ENCODE peak calls at places on chromosome 21, in six cellular contexts. G is tibial artery; V is NCI-H2171 treated with DMSO at 0.1 percent for 48 hours; J is CD8-positive, alpha-beta memory T cell; Y is hypothalamus; H is choroid plexus epithelial cell. K is an unnamed sample.

GRCh38 chr21:18449586-18449985 is 46.0 kb upstream of the TMPRSS15 start:
- DNase-seq in G (no peak), V (no peak), J (no peak), Y (no peak), H (no peak), K (no peak)

GRCh38 chr21:36535618-36536241 is 55.8 kb upstream of the CLDN14 start:
- DNase-seq in G (no peak), V (peak), J (no peak), Y (no peak), H (no peak), K (no peak)

GRCh38 chr21:16198546-16198945 is 468.8 kb downstream of the USP25 start:
- DNase-seq in G (no peak), V (no peak), J (no peak), Y (no peak), H (no peak), K (peak)

GRCh38 chr21:31018232-31018631 is 20.0 kb downstream of the KRTAP19-8 start:
- DNase-seq in G (no peak), V (no peak), J (no peak), Y (no peak), H (no peak), K (no peak)

GRCh38 chr21:35227774-35228173 is 178.7 kb upstream of the RUNX1 start:
- DNase-seq in G (no peak), V (peak), J (no peak), Y (no peak), H (no peak), K (no peak)

GRCh38 chr21:42208801-42209490 is 10.0 kb upstream of the ABCG1 start:
- DNase-seq in G (no peak), V (no peak), J (no peak), Y (no peak), H (no peak), K (no peak)

GRCh38 chr21:23977971-23978370 is 1629.3 kb downstream of the MRPL39 start:
- DNase-seq in G (no peak), V (no peak), J (no peak), Y (no peak), H (peak), K (peak)

GRCh38 chr21:32046191-32046590 is 173.4 kb downstream of the HUNK start:
- DNase-seq in G (no peak), V (no peak), J (no peak), Y (no peak), H (peak), K (no peak)

GRCh38 chr21:35838350-35838749 is 222.0 kb downstream of the SETD4 start:
- DNase-seq in G (no peak), V (no peak), J (no peak), Y (no peak), H (no peak), K (no peak)

GRCh38 chr21:36247316-36247715 is 72.7 kb upstream of the MORC3 start:
- DNase-seq in G (no peak), V (no peak), J (no peak), Y (no peak), H (peak), K (no peak)

GRCh38 chr21:35637431-35637830 is 422.9 kb downstream of the SETD4 start:
- DNase-seq in G (peak), V (no peak), J (no peak), Y (no peak), H (peak), K (peak)

GRCh38 chr21:35512321-35512720 is 463.2 kb upstream of the RUNX1 start:
- DNase-seq in G (no peak), V (no peak), J (no peak), Y (no peak), H (no peak), K (no peak)

GRCh38 chr21:33406493-33406892 is 3.3 kb downstream of the IFNGR2 start:
- DNase-seq in G (no peak), V (no peak), J (no peak), Y (no peak), H (no peak), K (no peak)

GRCh38 chr21:34835526-34835925 is 166.7 kb downstream of the CLIC6 start:
- DNase-seq in G (peak), V (no peak), J (no peak), Y (no peak), H (peak), K (peak)

GRCh38 chr21:34881421-34881820 is 167.7 kb downstream of the RUNX1 start:
- DNase-seq in G (no peak), V (no peak), J (no peak), Y (no peak), H (peak), K (peak)

GRCh38 chr21:38389891-38390290 is 108.4 kb downstream of the ERG start:
- DNase-seq in G (no peak), V (no peak), J (no peak), Y (no peak), H (no peak), K (no peak)

GRCh38 chr21:46048926-46049889 is 48.7 kb upstream of the COL6A2 start:
- DNase-seq in G (peak), V (no peak), J (no peak), Y (no peak), H (peak), K (peak)

GRCh38 chr21:34126269-34126668 is 52.9 kb downstream of the MRPS6 start:
- DNase-seq in G (no peak), V (no peak), J (no peak), Y (no peak), H (peak), K (no peak)

GRCh38 chr21:39051561-39051949 is 131.7 kb downstream of the PSMG1 start:
- DNase-seq in G (no peak), V (no peak), J (no peak), Y (no peak), H (no peak), K (no peak)

GRCh38 chr21:46157987-46158451 is 2.6 kb upstream of the FTCD start:
- DNase-seq in G (peak), V (no peak), J (no peak), Y (no peak), H (no peak), K (no peak)

GRCh38 chr21:15058718-15059316 is 6.0 kb downstream of the NRIP1 start:
- DNase-seq in G (no peak), V (no peak), J (no peak), Y (no peak), H (peak), K (peak)

GRCh38 chr21:14403681-14404318 is 20.9 kb upstream of the HSPA13 start:
- DNase-seq in G (no peak), V (peak), J (no peak), Y (no peak), H (peak), K (peak)

GRCh38 chr21:41726970-41727783 is 39.7 kb downstream of the RIPK4 start:
- DNase-seq in G (peak), V (no peak), J (no peak), Y (no peak), H (peak), K (peak)

GRCh38 chr21:15247613-15248012 is 182.8 kb upstream of the NRIP1 start:
- DNase-seq in G (no peak), V (no peak), J (no peak), Y (no peak), H (no peak), K (no peak)

GRCh38 chr21:35077975-35078374 is 28.9 kb upstream of the RUNX1 start:
- DNase-seq in G (no peak), V (no peak), J (no peak), Y (no peak), H (no peak), K (no peak)

GRCh38 chr21:39119696-39120290 is 63.5 kb downstream of the PSMG1 start:
- DNase-seq in G (no peak), V (no peak), J (no peak), Y (no peak), H (no peak), K (no peak)

GRCh38 chr21:42865361-42866160 is 13.8 kb downstream of the WDR4 start:
- DNase-seq in G (no peak), V (peak), J (no peak), Y (peak), H (no peak), K (no peak)

GRCh38 chr21:42532466-42533181 is 19.0 kb downstream of the SLC37A1 start:
- DNase-seq in G (peak), V (no peak), J (no peak), Y (no peak), H (no peak), K (no peak)

GRCh38 chr21:44540741-44541288 is 820 bp upstream of the KRTAP10-1 start:
- DNase-seq in G (no peak), V (no peak), J (no peak), Y (no peak), H (no peak), K (no peak)

GRCh38 chr21:37915941-37916794 is at the start of gene KCNJ6:
- DNase-seq in G (no peak), V (peak), J (no peak), Y (no peak), H (peak), K (peak)

GRCh38 chr21:16072692-16073091 is 342.9 kb downstream of the USP25 start:
- DNase-seq in G (no peak), V (no peak), J (no peak), Y (no peak), H (peak), K (peak)

GRCh38 chr21:37535130-37535529 is 168.6 kb downstream of the DYRK1A start:
- DNase-seq in G (no peak), V (no peak), J (no peak), Y (no peak), H (no peak), K (no peak)

GRCh38 chr21:44027607-44028286 is 15.6 kb downstream of the TRAPPC10 start:
- DNase-seq in G (no peak), V (no peak), J (no peak), Y (no peak), H (no peak), K (no peak)

GRCh38 chr21:41921089-41921819 is 32.6 kb downstream of the C2CD2 start:
- DNase-seq in G (no peak), V (no peak), J (no peak), Y (no peak), H (no peak), K (no peak)

GRCh38 chr21:22399717-22400520 is 1401.7 kb downstream of the NCAM2 start:
- DNase-seq in G (no peak), V (no peak), J (no peak), Y (no peak), H (no peak), K (no peak)

K was measured in fibroblast of pulmonary artery.